ENCODE peak calls at places on chromosomes 11 and 22, in five cellular contexts. One of them, this sample, is unnamed.

GRCh38 chr11:34631737-34632104 is 10.8 kb downstream of the EHF start:
- DNase-seq in HL-60: no peak
- DNase-seq in A549: no peak
- DNase-seq in K562: no peak
- DNase-seq in GM12878: no peak
- DNase-seq in this sample: no peak

GRCh38 chr11:100602716-100603115 is 84.4 kb upstream of the ARHGAP42 start:
- DNase-seq in A549: no peak
- DNase-seq in GM12878: no peak
- DNase-seq in K562: no peak
- DNase-seq in HL-60: no peak
- DNase-seq in this sample: no peak

GRCh38 chr11:20127671-20128527 is 32.4 kb downstream of the DBX1 start:
- DNase-seq in GM12878: no peak
- DNase-seq in A549: peak; percentile 66
- DNase-seq in HL-60: peak; percentile 60
- DNase-seq in K562: peak; percentile 75
- DNase-seq in this sample: peak; percentile 89

GRCh38 chr11:117873828-117874125 is 2.7 kb downstream of the FXYD6 start:
- DNase-seq in GM12878: no peak
- DNase-seq in K562: no peak
- DNase-seq in A549: no peak
- DNase-seq in HL-60: no peak
- DNase-seq in this sample: no peak

GRCh38 chr11:73759520-73760065 is 1.3 kb downstream of the RAB6A start:
- DNase-seq in K562: no peak
- DNase-seq in A549: peak; percentile 35
- DNase-seq in GM12878: no peak
- DNase-seq in HL-60: no peak
- DNase-seq in this sample: peak; percentile 14

GRCh38 chr11:67033661-67034166 is 10.8 kb downstream of the SYT12 start:
- DNase-seq in GM12878: no peak
- DNase-seq in K562: no peak
- DNase-seq in A549: no peak
- DNase-seq in HL-60: no peak
- DNase-seq in this sample: no peak

GRCh38 chr11:55571828-55572227 is at the start of gene OR4C16:
- DNase-seq in GM12878: no peak
- DNase-seq in A549: no peak
- DNase-seq in K562: no peak
- DNase-seq in HL-60: no peak
- DNase-seq in this sample: no peak

GRCh38 chr22:24693359-24693758 is 81.2 kb downstream of the PIWIL3 start:
- DNase-seq in K562: no peak
- DNase-seq in A549: no peak
- DNase-seq in HL-60: no peak
- DNase-seq in GM12878: no peak
- DNase-seq in this sample: no peak

DNA sequence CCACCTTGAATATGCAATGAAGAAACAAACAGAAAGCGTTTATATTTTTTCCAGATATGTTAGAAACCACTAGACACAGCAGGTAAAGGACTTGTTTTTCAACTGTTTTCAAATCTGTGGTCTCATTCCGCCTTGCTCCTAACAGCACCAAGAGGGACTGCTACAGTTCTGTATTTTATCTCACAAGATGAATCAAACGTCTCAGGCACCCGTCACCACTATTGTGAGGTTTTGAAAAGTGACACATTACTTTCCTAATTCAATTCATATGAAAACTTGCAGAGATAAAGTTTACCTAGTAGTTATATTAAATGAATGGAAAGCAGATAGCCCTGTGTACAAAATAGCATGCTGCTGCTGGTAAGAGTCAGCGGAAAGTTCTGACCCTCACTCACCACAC is 386.4 kb downstream of the ETS1 start:
- DNase-seq in A549: no peak
- DNase-seq in K562: no peak
- DNase-seq in HL-60: no peak
- DNase-seq in GM12878: no peak
- DNase-seq in this sample: no peak
- TF ChIP-seq REST in A549: no peak
- TF ChIP-seq REST in K562: no peak
- TF ChIP-seq REST in HL-60: no peak
- TF ChIP-seq REST in GM12878: no peak
- TF ChIP-seq REST in this sample: no peak

GRCh38 chr11:103901656-103902055 is 134.8 kb upstream of the DDI1 start:
- DNase-seq in A549: no peak
- DNase-seq in HL-60: no peak
- DNase-seq in K562: no peak
- DNase-seq in GM12878: no peak
- DNase-seq in this sample: no peak
- TF ChIP-seq REST in A549: no peak
- TF ChIP-seq REST in HL-60: no peak
- TF ChIP-seq REST in K562: no peak
- TF ChIP-seq REST in GM12878: no peak
- TF ChIP-seq REST in this sample: no peak

DNA sequence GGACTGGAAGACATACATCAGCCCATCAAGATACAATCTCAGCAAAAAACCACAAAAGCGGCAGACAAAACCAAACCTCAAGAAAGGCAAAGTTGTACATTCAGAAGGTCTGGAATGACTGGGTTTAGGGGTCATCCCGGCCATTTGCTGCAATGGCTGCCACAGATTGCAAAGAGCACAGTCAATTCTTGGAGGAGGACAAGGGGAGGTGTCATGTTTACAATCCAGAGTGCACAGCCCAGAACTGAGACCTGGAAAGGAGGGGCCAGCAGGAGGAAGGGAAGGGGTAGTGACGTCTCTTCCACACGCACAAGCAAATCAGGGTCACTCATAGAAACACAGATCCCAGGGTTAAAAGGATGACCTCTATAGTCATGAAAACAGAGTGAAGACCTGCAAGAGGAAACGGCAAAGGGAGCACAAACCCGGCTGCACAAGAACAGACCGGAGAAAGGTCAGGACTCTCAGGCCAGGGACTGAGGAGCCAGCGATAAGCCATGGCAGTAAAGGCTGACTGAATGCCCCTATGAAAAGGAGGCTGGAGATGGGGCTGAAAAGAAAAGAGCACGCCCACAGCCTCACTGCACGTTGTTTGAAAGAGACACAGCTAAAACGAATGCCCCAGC is 18.2 kb upstream of the MUC5AC start:
- DNase-seq in A549: no peak
- DNase-seq in HL-60: no peak
- DNase-seq in GM12878: no peak
- DNase-seq in K562: no peak
- DNase-seq in this sample: no peak
- TF ChIP-seq REST in A549: no peak
- TF ChIP-seq REST in HL-60: no peak
- TF ChIP-seq REST in GM12878: no peak
- TF ChIP-seq REST in K562: no peak
- TF ChIP-seq REST in this sample: no peak

DNA sequence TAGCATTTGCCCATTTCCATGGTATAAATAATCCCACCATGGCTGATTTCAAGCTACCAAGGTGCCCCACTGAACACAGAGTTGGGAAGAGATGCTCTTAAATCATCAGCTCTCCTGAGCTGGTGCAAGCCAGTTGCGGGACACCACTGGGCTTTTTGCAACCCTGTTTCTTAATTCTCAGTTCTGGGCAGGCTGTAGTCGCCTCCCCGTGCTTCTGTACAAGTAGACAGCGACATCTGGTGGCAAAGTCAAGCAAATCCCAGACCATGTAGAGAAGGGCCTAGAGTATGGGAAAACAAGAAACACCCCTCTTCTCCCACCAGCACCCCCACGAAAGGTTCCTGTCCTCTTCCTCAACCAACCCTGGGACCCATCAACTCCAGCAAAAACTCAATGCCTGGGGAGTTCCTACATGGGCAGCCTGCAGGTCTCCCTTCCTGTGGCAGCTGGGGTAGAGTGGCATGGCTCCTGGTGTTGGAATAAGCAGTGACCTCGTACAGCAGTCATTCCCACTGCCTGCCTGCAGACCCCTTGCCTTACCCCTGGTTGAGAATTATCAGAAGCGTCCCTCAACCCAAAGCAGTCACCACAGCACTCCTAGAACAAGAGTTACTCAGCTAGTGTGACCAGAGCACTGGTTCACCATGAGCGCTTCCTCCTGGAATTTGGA is 68.4 kb downstream of the IGLL5 start:
- DNase-seq in A549: peak; percentile 38
- DNase-seq in GM12878: no peak
- DNase-seq in HL-60: peak; percentile 75
- DNase-seq in K562: peak; percentile 98
- DNase-seq in this sample: peak; percentile 87
- TF ChIP-seq REST in A549: no peak
- TF ChIP-seq REST in GM12878: no peak
- TF ChIP-seq REST in HL-60: no peak
- TF ChIP-seq REST in K562: no peak
- TF ChIP-seq REST in this sample: no peak